ENCODE peak calls at places on chromosome 2, in six cellular contexts. I is GM23248; X is right cardiac atrium; Q is astrocyte of the cerebellum; L is stimulated activated naive B cell treated with anti-CD40 and anti-IgM and Interleukin-4, amounts not matched to agents 10 μg/mL and 1 μg/mL and 100 μg/mL, for 72 hours; Z is astrocyte of the spinal cord. B is an unnamed sample.

GRCh38 chr2:70890469-70891065 is 45.1 kb upstream of the ATP6V1B1 start:
- DNase-seq in I (no peak), X (no peak), Q (no peak), L (no peak), Z (no peak), B (no peak)

GRCh38 chr2:200635251-200635650 is 49.4 kb downstream of the AOX1 start:
- DNase-seq in I (peak; percentile 63), X (no peak), Q (no peak), L (no peak), Z (no peak), B (no peak)

GRCh38 chr2:8581048-8581561 is 100.8 kb upstream of the ID2 start:
- DNase-seq in I (no peak), X (no peak), Q (no peak), L (no peak), Z (no peak), B (no peak)

GRCh38 chr2:47539228-47539627 is 136.3 kb downstream of the MSH2 start:
- DNase-seq in I (no peak), X (no peak), Q (no peak), L (no peak), Z (no peak), B (no peak)

GRCh38 chr2:126657146-126657635 is 1.2 kb downstream of the GYPC start:
- DNase-seq in I (peak; percentile 97), X (peak; percentile 51), Q (peak; percentile 69), L (no peak), Z (peak; percentile 95), B (no peak)

GRCh38 chr2:17961789-17962188 is 83.3 kb downstream of the KCNS3 start:
- DNase-seq in I (no peak), X (no peak), Q (no peak), L (no peak), Z (no peak), B (no peak)

GRCh38 chr2:224904390-224904789 is 137.9 kb downstream of the DOCK10 start:
- DNase-seq in I (peak; percentile 63), X (no peak), Q (no peak), L (no peak), Z (peak; percentile 38), B (no peak)

GRCh38 chr2:216006164-216006663 is 7.1 kb downstream of the MREG start:
- DNase-seq in I (peak; percentile 76), X (no peak), Q (no peak), L (peak; percentile 83), Z (no peak), B (peak; percentile 33)

GRCh38 chr2:88568179-88568578 is 59.1 kb downstream of the EIF2AK3 start:
- DNase-seq in I (no peak), X (no peak), Q (no peak), L (no peak), Z (no peak), B (no peak)

GRCh38 chr2:175807031-175807873 is 194.8 kb downstream of the LNPK start:
- DNase-seq in I (peak; percentile 42), X (no peak), Q (no peak), L (no peak), Z (no peak), B (no peak)

GRCh38 chr2:182866461-182867369 is at the start of gene FRZB:
- DNase-seq in I (peak; percentile 71), X (peak; percentile 73), Q (peak; percentile 40), L (no peak), Z (peak; percentile 79), B (peak; percentile 69)

GRCh38 chr2:28413152-28413895 is 20.7 kb downstream of the FOSL2 start:
- DNase-seq in I (no peak), X (peak; percentile 24), Q (no peak), L (no peak), Z (peak; percentile 72), B (no peak)

GRCh38 chr2:158618859-158619490 is 162.2 kb downstream of the PKP4 start:
- DNase-seq in I (peak; percentile 26), X (no peak), Q (no peak), L (no peak), Z (peak; percentile 11), B (no peak)

GRCh38 chr2:10233131-10234012 is 69.3 kb upstream of the HPCAL1 start:
- DNase-seq in I (no peak), X (no peak), Q (no peak), L (no peak), Z (no peak), B (no peak)

GRCh38 chr2:67268806-67269205 is 128.3 kb upstream of the ETAA1 start:
- DNase-seq in I (peak; percentile 78), X (no peak), Q (no peak), L (no peak), Z (peak; percentile 51), B (peak; percentile 13)

GRCh38 chr2:11159574-11160170 is 4.4 kb downstream of the SLC66A3 start:
- DNase-seq in I (no peak), X (no peak), Q (no peak), L (no peak), Z (no peak), B (no peak)

GRCh38 chr2:14778015-14778414 is 145.5 kb downstream of the LRATD1 start:
- DNase-seq in I (peak; percentile 84), X (no peak), Q (peak; percentile 16), L (no peak), Z (peak; percentile 62), B (no peak)

GRCh38 chr2:60066096-60066839 is 487.2 kb downstream of the BCL11A start:
- DNase-seq in I (no peak), X (no peak), Q (no peak), L (no peak), Z (no peak), B (no peak)

GRCh38 chr2:217905906-217906305 is 96.9 kb downstream of the TNS1 start:
- DNase-seq in I (no peak), X (no peak), Q (no peak), L (no peak), Z (no peak), B (no peak)

GRCh38 chr2:44456946-44457345 is 95.2 kb downstream of the CAMKMT start:
- DNase-seq in I (peak; percentile 34), X (no peak), Q (no peak), L (no peak), Z (no peak), B (no peak)

GRCh38 chr2:17843457-17843856 is 27.2 kb downstream of the MSGN1 start:
- DNase-seq in I (no peak), X (no peak), Q (no peak), L (no peak), Z (no peak), B (no peak)

GRCh38 chr2:182228741-182229140 is 198.1 kb downstream of the PDE1A start:
- DNase-seq in I (peak; percentile 94), X (no peak), Q (no peak), L (no peak), Z (peak; percentile 12), B (no peak)

GRCh38 chr2:219916261-219916660 is 288.8 kb downstream of the SLC4A3 start:
- DNase-seq in I (no peak), X (no peak), Q (no peak), L (no peak), Z (no peak), B (no peak)

GRCh38 chr2:240601061-240601830 is 14.7 kb downstream of the CAPN10 start:
- DNase-seq in I (no peak), X (no peak), Q (no peak), L (no peak), Z (no peak), B (no peak)

GRCh38 chr2:241944821-241945220 is 75.3 kb downstream of the RTP5 start:
- DNase-seq in I (no peak), X (no peak), Q (no peak), L (no peak), Z (no peak), B (no peak)

GRCh38 chr2:164692114-164692513 is 70.8 kb upstream of the GRB14 start:
- DNase-seq in I (peak; percentile 34), X (no peak), Q (no peak), L (no peak), Z (no peak), B (no peak)

GRCh38 chr2:224870341-224870740 is 154.2 kb upstream of the CCDC195 start:
- DNase-seq in I (peak; percentile 44), X (no peak), Q (no peak), L (no peak), Z (peak; percentile 24), B (no peak)

GRCh38 chr2:181462032-181462431 is 4.8 kb downstream of the ITGA4 start:
- DNase-seq in I (no peak), X (no peak), Q (no peak), L (no peak), Z (peak; percentile 27), B (no peak)

GRCh38 chr2:240874715-240875227 is 6.1 kb downstream of the AGXT start:
- DNase-seq in I (no peak), X (no peak), Q (no peak), L (no peak), Z (no peak), B (no peak)

GRCh38 chr2:197965756-197966155 is 161.4 kb downstream of the PLCL1 start:
- DNase-seq in I (no peak), X (no peak), Q (no peak), L (no peak), Z (no peak), B (no peak)

GRCh38 chr2:210428415-210429179 is 48.0 kb downstream of the LANCL1 start:
- DNase-seq in I (peak; percentile 2), X (no peak), Q (no peak), L (no peak), Z (no peak), B (no peak)

GRCh38 chr2:50995610-50996009 is 36.3 kb downstream of the NRXN1 start:
- DNase-seq in I (no peak), X (no peak), Q (peak; percentile 6), L (no peak), Z (peak; percentile 63), B (no peak)

GRCh38 chr2:84482588-84482987 is 23.5 kb upstream of the SUCLG1 start:
- DNase-seq in I (no peak), X (no peak), Q (no peak), L (no peak), Z (no peak), B (no peak)

GRCh38 chr2:146004470-146004869 is 1484.6 kb upstream of the ZEB2 start:
- DNase-seq in I (peak; percentile 28), X (no peak), Q (peak; percentile 95), L (no peak), Z (peak; percentile 83), B (peak; percentile 14)

GRCh38 chr2:45640575-45640974 is 10.9 kb upstream of the PRKCE start:
- DNase-seq in I (no peak), X (no peak), Q (no peak), L (no peak), Z (no peak), B (no peak)

GRCh38 chr2:217790681-217791392 is 212.0 kb downstream of the TNS1 start:
- DNase-seq in I (peak; percentile 93), X (no peak), Q (no peak), L (no peak), Z (peak; percentile 61), B (peak; percentile 17)